ENCODE peak calls at places on chromosome 10, in eight cellular contexts. H, U, B, W, J, G, S and L are unnamed samples.

GRCh38 chr10:124127965-124128810 is 34.8 kb upstream of the CHST15 start:
- DNase-seq in H (no peak), U (peak), B (no peak), W (no peak), J (no peak), G (no peak), S (no peak), L (no peak)

GRCh38 chr10:60423920-60424319 is 34.2 kb upstream of the ANK3 start:
- DNase-seq in H (no peak), U (no peak), B (no peak), W (no peak), J (no peak), G (no peak), S (no peak), L (no peak)

GRCh38 chr10:55311823-55312431 is 510.9 kb upstream of the PCDH15 start:
- DNase-seq in H (no peak), U (no peak), B (no peak), W (no peak), J (no peak), G (no peak), S (no peak), L (no peak)

GRCh38 chr10:123043409-123043925 is 34.7 kb downstream of the ACADSB start:
- DNase-seq in H (peak), U (peak), B (no peak), W (peak), J (peak), G (peak), S (no peak), L (peak)

GRCh38 chr10:3808689-3809199 is 23.7 kb upstream of the KLF6 start:
- DNase-seq in H (no peak), U (no peak), B (no peak), W (no peak), J (no peak), G (no peak), S (no peak), L (no peak)

GRCh38 chr10:95560288-95561199 is 627 bp downstream of the SORBS1 start:
- DNase-seq in H (peak), U (no peak), B (peak), W (peak), J (peak), G (peak), S (peak), L (no peak)

GRCh38 chr10:16716051-16716450 is 101.2 kb downstream of the RSU1 start:
- DNase-seq in H (no peak), U (no peak), B (no peak), W (no peak), J (no peak), G (no peak), S (no peak), L (no peak)

GRCh38 chr10:34280599-34281374 is 534.3 kb downstream of the PARD3 start:
- DNase-seq in H (peak), U (no peak), B (no peak), W (no peak), J (no peak), G (no peak), S (no peak), L (no peak)